ENCODE peak calls at places on chromosomes 2 and 18, in ten cellular contexts. C is M059J; Q is lower leg skin; J is tibial artery; R is activated effector memory CD4-positive, alpha-beta T cell treated with anti-CD3 and anti-CD28 coated beads, Interleukin-2, amount 50 U/mL, for 16 hours; U is ovary; H is GF-D8; Y is KBM-7; G is activated CD4-positive, alpha-beta T cell treated with anti-CD3 and anti-CD28 coated beads, Interleukin-2, amount 10 ng/mL, durations not matched to agents 7 days and 5 days; I is stimulated activated CD8-positive, alpha-beta memory T cell treated with anti-CD3 and anti-CD28 coated beads, Interleukin-4, amount 100 ng/mL, for 1 hour. P is an unnamed sample.

GRCh38 chr2:236642125-236642524 is 72.5 kb downstream of the ACKR3 start:
- DNase-seq in G (no peak), J (peak; percentile 38), C (no peak), R (no peak), U (no peak), Y (no peak), H (no peak), Q (peak; percentile 78), I (no peak), P (no peak)

GRCh38 chr2:75562513-75562864 is 1.8 kb upstream of the EVA1A start:
- DNase-seq in C (peak; percentile 17), R (no peak), J (no peak), I (no peak), U (no peak), H (no peak), Q (no peak), G (no peak), Y (no peak), P (no peak)

GRCh38 chr2:79860233-79861058 is 347.6 kb downstream of the CTNNA2 start:
- DNase-seq in Q (no peak), Y (peak; percentile 60), H (no peak), C (peak; percentile 9), J (no peak), U (no peak), G (no peak), I (no peak), R (no peak), P (no peak)

GRCh38 chr2:161428240-161428587 is 12.1 kb downstream of the TBR1 start:
- DNase-seq in H (no peak), Q (no peak), R (no peak), G (no peak), J (no peak), I (no peak), U (no peak), C (no peak), Y (no peak), P (no peak)

GRCh38 chr2:215531284-215531683 is 95.4 kb upstream of the FN1 start:
- DNase-seq in Q (no peak), G (no peak), J (no peak), I (no peak), C (peak; percentile 62), Y (no peak), H (no peak), U (no peak), R (no peak), P (no peak)

GRCh38 chr2:196403471-196403870 is 232.1 kb upstream of the STK17B start:
- DNase-seq in C (peak; percentile 60), Q (no peak), Y (no peak), G (no peak), U (no peak), J (no peak), R (no peak), H (no peak), I (no peak), P (no peak)

GRCh38 chr2:190809139-190809764 is 71.4 kb upstream of the GLS start:
- DNase-seq in Y (peak; percentile 67), I (no peak), G (no peak), Q (no peak), U (no peak), C (no peak), H (no peak), R (no peak), J (no peak), P (no peak)

GRCh38 chr2:57368190-57368589 is 678.4 kb upstream of the VRK2 start:
- DNase-seq in I (no peak), U (no peak), Q (no peak), J (no peak), H (no peak), C (no peak), R (no peak), G (no peak), Y (no peak), P (no peak)

GRCh38 chr2:227888289-227888688 is 16.9 kb downstream of the DAW1 start:
- DNase-seq in Y (no peak), H (no peak), U (no peak), G (no peak), J (no peak), Q (no peak), R (no peak), I (no peak), C (no peak), P (no peak)

GRCh38 chr2:223180463-223180862 is 128.5 kb downstream of the KCNE4 start:
- DNase-seq in C (peak; percentile 35), Q (no peak), Y (no peak), U (no peak), I (no peak), R (no peak), G (no peak), J (no peak), H (no peak), P (no peak)

GRCh38 chr2:80302001-80302464 is 2.5 kb downstream of the LRRTM1 start:
- DNase-seq in U (no peak), R (no peak), H (no peak), Q (no peak), J (no peak), C (no peak), G (no peak), Y (no peak), I (no peak), P (no peak)

GRCh38 chr18:73597832-73598615 is 549.6 kb downstream of the FBXO15 start:
- DNase-seq in Y (no peak), J (no peak), R (no peak), C (peak; percentile 13), I (no peak), Q (no peak), U (no peak), G (no peak), H (no peak), P (no peak)

GRCh38 chr2:212249451-212249850 is 289.2 kb downstream of the ERBB4 start:
- DNase-seq in C (peak; percentile 12), I (no peak), H (no peak), Y (no peak), J (no peak), R (no peak), Q (no peak), G (no peak), U (no peak), P (no peak)

GRCh38 chr18:58453913-58454317 is 175.0 kb downstream of the ALPK2 start:
- DNase-seq in Y (no peak), Q (no peak), J (no peak), H (no peak), U (no peak), G (no peak), R (no peak), I (no peak), C (no peak), P (no peak)

GRCh38 chr18:45050712-45051639 is 370.3 kb downstream of the SETBP1 start:
- DNase-seq in J (no peak), G (no peak), Q (no peak), R (no peak), Y (no peak), H (no peak), U (no peak), C (peak; percentile 89), I (no peak), P (no peak)

GRCh38 chr2:42984081-42984480 is 191.7 kb upstream of the HAAO start:
- DNase-seq in U (no peak), H (no peak), C (no peak), G (no peak), Q (peak; percentile 25), Y (no peak), R (no peak), J (no peak), I (no peak), P (no peak)

GRCh38 chr2:233481368-233482142 is 85.0 kb downstream of the USP40 start:
- DNase-seq in H (no peak), R (no peak), J (peak; percentile 22), G (no peak), U (no peak), C (no peak), Y (no peak), I (no peak), Q (peak; percentile 89), P (no peak)

GRCh38 chr2:207284556-207285450 is 119.1 kb upstream of the KLF7 start:
- DNase-seq in G (no peak), U (no peak), I (no peak), J (no peak), C (no peak), H (no peak), Q (no peak), Y (no peak), R (no peak), P (no peak)

GRCh38 chr18:28740575-28740974 is 563.6 kb upstream of the CDH2 start:
- DNase-seq in Y (no peak), R (no peak), Q (no peak), U (no peak), C (no peak), H (no peak), G (no peak), J (no peak), I (no peak), P (no peak)

GRCh38 chr2:120238728-120239487 is 13.7 kb upstream of the RALB start:
- DNase-seq in G (no peak), C (peak; percentile 95), U (no peak), H (no peak), J (no peak), Q (no peak), I (no peak), Y (no peak), R (no peak), P (no peak)

GRCh38 chr18:6652098-6652497 is 77.4 kb upstream of the ARHGAP28 start:
- DNase-seq in Q (no peak), I (no peak), Y (no peak), G (no peak), R (no peak), C (no peak), H (no peak), J (no peak), U (no peak), P (no peak)

GRCh38 chr2:219430633-219431615 is 3.7 kb upstream of the SPEG start:
- DNase-seq in H (no peak), R (no peak), G (no peak), Y (no peak), I (no peak), J (peak; percentile 23), C (peak; percentile 61), U (no peak), Q (no peak), P (peak; percentile 52)

GRCh38 chr2:113720167-113720566 is 36.3 kb downstream of the SLC35F5 start:
- DNase-seq in R (no peak), Y (peak; percentile 24), H (no peak), Q (no peak), J (no peak), I (no peak), U (no peak), C (no peak), G (no peak), P (no peak)

GRCh38 chr18:46722051-46722450 is 34.8 kb downstream of the ST8SIA5 start:
- DNase-seq in U (no peak), I (no peak), R (no peak), C (no peak), Q (peak; percentile 62), H (no peak), J (no peak), G (no peak), Y (no peak), P (no peak)

GRCh38 chr2:120365236-120365793 is 19.4 kb downstream of the INHBB start:
- DNase-seq in R (no peak), H (no peak), Q (no peak), I (no peak), Y (no peak), G (no peak), C (no peak), U (no peak), J (no peak), P (peak; percentile 32)

GRCh38 chr18:57806891-57807280 is 3.8 kb upstream of the ATP8B1 start:
- DNase-seq in U (no peak), I (no peak), R (no peak), H (no peak), G (no peak), J (peak; percentile 60), Y (no peak), C (peak; percentile 96), Q (peak; percentile 92), P (peak; percentile 44)

GRCh38 chr18:6058941-6059340 is 163.6 kb upstream of the TMEM200C start:
- DNase-seq in H (no peak), C (peak; percentile 66), U (no peak), J (no peak), Q (no peak), R (no peak), I (no peak), G (no peak), Y (no peak), P (peak; percentile 41)

GRCh38 chr2:32937602-32938450 is 8.9 kb upstream of the LTBP1 start:
- DNase-seq in Y (no peak), G (no peak), R (no peak), Q (no peak), I (no peak), H (no peak), U (no peak), C (peak; percentile 40), J (no peak), P (no peak)